ENCODE peak calls at places on chromosomes 7 and 10, in ten cellular contexts. L is fibroblast of the aortic adventitia; Y is pancreas; A is AG09309; N is NT2/D1; C is left ventricle myocardium inferior; R is Jurkat, Clone E6-1; I is fibroblast of villous mesenchyme; M is IMR-90; U is osteoblast. B is an unnamed sample.

GRCh38 chr7:2104107-2104710 is 128.5 kb downstream of the MAD1L1 start:
- DNase-seq in A (peak), U (peak), N (no peak), R (peak), Y (peak), M (peak), C (peak), L (peak), I (peak), B (peak)

GRCh38 chr7:34823650-34824258 is 165.7 kb downstream of the NPSR1 start:
- DNase-seq in M (peak), U (peak), N (peak), A (peak), R (peak), Y (peak), I (peak), C (peak), L (peak), B (peak)

GRCh38 chr7:134632937-134633540 is 13.6 kb upstream of the BPGM start:
- DNase-seq in C (no peak), I (peak), N (peak), U (no peak), M (peak), A (no peak), L (peak), Y (peak), R (no peak), B (no peak)

GRCh38 chr7:128913856-128914565 is 3.5 kb upstream of the KCP start:
- DNase-seq in U (peak), L (no peak), R (no peak), I (no peak), M (no peak), N (no peak), A (no peak), Y (no peak), C (no peak), B (peak)

GRCh38 chr10:80166581-80167470 is 34.3 kb downstream of the PLAC9 start:
- DNase-seq in I (no peak), A (no peak), U (no peak), M (no peak), R (no peak), Y (no peak), L (no peak), N (no peak), C (no peak), B (no peak)

GRCh38 chr7:116242177-116242576 is 31.8 kb downstream of the TES start:
- DNase-seq in N (no peak), U (no peak), A (no peak), R (no peak), I (no peak), Y (no peak), M (peak), C (no peak), L (peak), B (no peak)

GRCh38 chr7:104980969-104981670 is 32.9 kb upstream of the KMT2E start:
- DNase-seq in A (no peak), L (peak), R (peak), I (peak), M (peak), N (no peak), U (peak), C (no peak), Y (no peak), B (peak)

GRCh38 chr10:110081914-110082313 is 74.1 kb downstream of the ADD3 start:
- DNase-seq in L (peak), A (no peak), R (no peak), C (peak), Y (no peak), I (no peak), M (no peak), U (peak), N (no peak), B (no peak)

GRCh38 chr7:70178787-70179186 is 580.5 kb downstream of the AUTS2 start:
- DNase-seq in I (no peak), A (no peak), M (no peak), U (no peak), C (no peak), Y (no peak), N (peak), R (no peak), L (no peak), B (no peak)

GRCh38 chr10:52577047-52577446 is 195.5 kb downstream of the MBL2 start:
- DNase-seq in R (no peak), I (no peak), C (no peak), U (no peak), Y (no peak), L (no peak), M (no peak), N (no peak), A (no peak), B (no peak)

GRCh38 chr10:52583341-52583740 is 189.2 kb downstream of the MBL2 start:
- DNase-seq in Y (no peak), M (no peak), U (no peak), N (no peak), I (no peak), L (no peak), R (no peak), C (no peak), A (no peak), B (no peak)

GRCh38 chr10:52573347-52573746 is 199.2 kb downstream of the MBL2 start:
- DNase-seq in L (peak), C (no peak), N (no peak), M (no peak), R (no peak), U (no peak), I (no peak), A (no peak), Y (no peak), B (no peak)

DNA sequence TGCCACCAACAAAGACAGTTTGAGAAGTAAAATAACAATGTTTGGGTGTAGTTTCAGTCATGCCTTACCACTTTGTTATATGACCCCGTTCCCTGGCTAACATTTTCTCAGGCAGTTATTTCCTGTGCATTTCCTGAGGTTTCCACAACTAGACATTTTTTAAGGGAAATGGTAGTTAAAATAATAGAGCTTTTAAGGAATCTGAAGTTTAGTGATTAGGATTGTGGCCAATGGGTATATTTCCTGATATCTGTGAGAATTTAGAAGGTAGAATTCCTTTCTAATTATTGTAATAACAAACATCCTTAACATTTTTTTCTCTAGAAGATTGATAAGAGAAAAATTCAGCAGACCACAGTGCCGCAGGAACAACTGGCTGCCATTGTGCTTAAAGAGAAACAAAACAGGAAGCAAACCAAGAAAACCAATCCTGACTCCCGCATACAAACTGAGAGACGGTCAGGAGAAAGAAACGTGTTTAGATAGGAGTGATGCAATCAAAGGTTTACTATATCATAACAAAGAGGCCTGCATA is 193.6 kb downstream of the MBL2 start:
- DNase-seq in M (peak), Y (no peak), A (no peak), U (no peak), I (peak), R (no peak), C (no peak), N (no peak), L (peak), B (no peak)
- H3K4me3 ChIP-seq in M (no peak), Y (no peak), A (no peak), U (peak), I (no peak), R (no peak), C (no peak), N (no peak), L (no peak), B (no peak)

GRCh38 chr10:42753126-42753506 is 29.5 kb upstream of the BMS1 start:
- DNase-seq in R (peak), L (peak), N (peak), U (peak), A (peak), Y (peak), C (peak), M (peak), I (peak), B (peak)
- H3K4me3 ChIP-seq in R (no peak), L (peak), N (peak), U (peak), A (peak), Y (peak), C (peak), M (peak), I (peak), B (peak)

DNA sequence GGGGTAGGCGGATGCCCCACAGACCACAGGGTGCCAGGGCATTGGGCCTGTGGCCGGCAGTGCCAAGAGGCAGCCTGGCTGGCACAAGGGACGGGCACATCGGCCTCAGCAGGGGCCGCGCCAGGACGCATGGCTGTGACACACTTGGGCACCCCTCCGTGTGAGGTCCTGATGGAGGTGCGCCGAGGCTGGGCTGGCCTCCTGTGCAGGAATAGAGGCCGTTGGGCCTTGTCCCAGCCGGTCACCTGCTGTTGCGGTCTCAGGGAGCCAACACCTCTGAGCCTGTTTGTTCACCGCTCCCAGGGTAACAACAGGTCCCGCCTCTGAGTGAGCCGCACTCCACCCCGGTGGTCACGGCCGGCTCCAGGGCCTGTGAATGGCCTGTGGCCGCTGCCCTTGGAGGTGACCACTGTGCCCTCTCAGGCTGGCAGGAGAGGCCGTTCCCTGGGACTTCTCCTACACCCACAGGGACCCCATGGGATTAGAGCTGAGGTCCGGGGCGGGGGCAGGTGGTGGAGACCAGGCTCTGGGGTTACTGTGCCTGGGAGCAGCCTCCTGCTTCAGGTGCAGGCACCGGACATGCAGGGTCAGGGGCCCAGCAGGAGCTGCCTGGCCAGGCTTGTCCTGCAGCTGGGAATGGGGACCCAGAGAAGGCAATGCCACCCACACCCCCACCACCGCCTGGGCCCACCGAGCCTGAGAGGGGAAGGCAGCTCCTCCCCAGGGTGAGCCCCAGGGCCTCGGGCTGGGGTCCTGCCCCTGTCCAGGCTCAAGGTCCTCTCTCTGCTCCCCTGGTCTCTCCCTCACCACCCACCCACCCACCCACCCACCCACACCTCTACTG is 12.0 kb downstream of the PWWP2B start:
- DNase-seq in Y (peak), R (no peak), N (no peak), A (no peak), I (no peak), U (no peak), L (no peak), C (no peak), M (no peak), B (peak)
- H3K4me3 ChIP-seq in Y (peak), R (no peak), N (no peak), A (no peak), I (no peak), U (no peak), L (no peak), C (peak), M (no peak), B (no peak)

GRCh38 chr10:69334258-69335062 is 56.2 kb downstream of the HK1 start:
- DNase-seq in Y (no peak), C (no peak), M (no peak), A (no peak), U (peak), L (no peak), N (no peak), R (no peak), I (peak), B (no peak)
- H3K4me3 ChIP-seq in Y (no peak), C (peak), M (no peak), A (no peak), U (no peak), L (no peak), N (no peak), R (no peak), I (no peak), B (no peak)

B was measured in H7.